ENCODE peak calls at places on chromosomes 7 and 10, in seven cellular contexts. F, N, C, X, V, I and G are unnamed samples.

GRCh38 chr10:62352356-62352963 is 21.7 kb upstream of the ZNF365 start:
- DNase-seq in F (no peak), N (peak), C (no peak), X (no peak), V (no peak), I (no peak), G (peak)

GRCh38 chr10:59817806-59818205 is 64.6 kb upstream of the MRLN start:
- DNase-seq in F (no peak), N (peak), C (no peak), X (peak), V (no peak), I (no peak), G (no peak)

GRCh38 chr7:26398436-26399308 is 107.0 kb downstream of the SNX10 start:
- DNase-seq in F (no peak), N (peak), C (peak), X (peak), V (peak), I (peak), G (peak)

GRCh38 chr10:75431180-75432111 is at the start of gene LRMDA:
- DNase-seq in F (no peak), N (peak), C (peak), X (no peak), V (peak), I (peak), G (peak)

GRCh38 chr10:70364001-70364771 is 18.2 kb downstream of the LRRC20 start:
- DNase-seq in F (peak), N (peak), C (peak), X (peak), V (peak), I (peak), G (peak)

GRCh38 chr7:106101726-106102125 is 10.4 kb downstream of the SYPL1 start:
- DNase-seq in F (no peak), N (no peak), C (no peak), X (peak), V (no peak), I (no peak), G (no peak)

GRCh38 chr7:36155811-36156361 is 2.8 kb downstream of the EEPD1 start:
- DNase-seq in F (no peak), N (peak), C (peak), X (peak), V (peak), I (no peak), G (no peak)

GRCh38 chr7:39130740-39131538 is 153.2 kb downstream of the POU6F2 start:
- DNase-seq in F (no peak), N (peak), C (no peak), X (no peak), V (no peak), I (no peak), G (peak)

GRCh38 chr10:5888843-5889623 is 660 bp downstream of the ANKRD16 start:
- DNase-seq in F (no peak), N (peak), C (peak), X (peak), V (peak), I (peak), G (peak)

GRCh38 chr7:129295015-129295423 is 70.2 kb downstream of the AHCYL2 start:
- DNase-seq in F (no peak), N (peak), C (no peak), X (no peak), V (peak), I (peak), G (peak)

GRCh38 chr10:69494626-69495558 is 43.6 kb downstream of the TSPAN15 start:
- DNase-seq in F (no peak), N (no peak), C (no peak), X (no peak), V (no peak), I (no peak), G (no peak)